ENCODE peak calls at places on chromosome 3, in six cellular contexts. One of them, this sample, is unnamed.

GRCh38 chr3:53161820-53162671 is 1.0 kb downstream of the PRKCD start:
- DNase-seq in skeletal muscle cell: no peak
- DNase-seq in mammary epithelial cell: peak; percentile 48
- DNase-seq in T-cell: peak; percentile 11
- DNase-seq in activated CD8-positive, alpha-beta memory T cell treated with anti-CD3 and anti-CD28 coated beads for 48 hours: peak; percentile 23
- DNase-seq in WERI-Rb-1: peak; percentile 32
- DNase-seq in this sample: no peak

GRCh38 chr3:74349035-74349434 is 265.4 kb downstream of the CNTN3 start:
- DNase-seq in WERI-Rb-1: no peak
- DNase-seq in skeletal muscle cell: no peak
- DNase-seq in T-cell: no peak
- DNase-seq in activated CD8-positive, alpha-beta memory T cell treated with anti-CD3 and anti-CD28 coated beads for 48 hours: no peak
- DNase-seq in mammary epithelial cell: no peak
- DNase-seq in this sample: no peak

GRCh38 chr3:152213086-152213674 is 55.5 kb upstream of the MBNL1 start:
- DNase-seq in skeletal muscle cell: no peak
- DNase-seq in WERI-Rb-1: no peak
- DNase-seq in activated CD8-positive, alpha-beta memory T cell treated with anti-CD3 and anti-CD28 coated beads for 48 hours: no peak
- DNase-seq in mammary epithelial cell: no peak
- DNase-seq in T-cell: no peak
- DNase-seq in this sample: no peak

GRCh38 chr3:187921391-187921790 is 176.1 kb upstream of the BCL6 start:
- DNase-seq in activated CD8-positive, alpha-beta memory T cell treated with anti-CD3 and anti-CD28 coated beads for 48 hours: no peak
- DNase-seq in mammary epithelial cell: no peak
- DNase-seq in WERI-Rb-1: no peak
- DNase-seq in skeletal muscle cell: no peak
- DNase-seq in T-cell: no peak
- DNase-seq in this sample: no peak

GRCh38 chr3:65783117-65783516 is 255.6 kb downstream of the MAGI1 start:
- DNase-seq in WERI-Rb-1: no peak
- DNase-seq in mammary epithelial cell: no peak
- DNase-seq in activated CD8-positive, alpha-beta memory T cell treated with anti-CD3 and anti-CD28 coated beads for 48 hours: no peak
- DNase-seq in T-cell: no peak
- DNase-seq in skeletal muscle cell: no peak
- DNase-seq in this sample: no peak

GRCh38 chr3:8985876-8986275 is 22.6 kb upstream of the RAD18 start:
- DNase-seq in activated CD8-positive, alpha-beta memory T cell treated with anti-CD3 and anti-CD28 coated beads for 48 hours: no peak
- DNase-seq in mammary epithelial cell: no peak
- DNase-seq in skeletal muscle cell: no peak
- DNase-seq in T-cell: no peak
- DNase-seq in WERI-Rb-1: no peak
- DNase-seq in this sample: no peak

GRCh38 chr3:78737988-78738387 is 1029.8 kb downstream of the ROBO1 start:
- DNase-seq in activated CD8-positive, alpha-beta memory T cell treated with anti-CD3 and anti-CD28 coated beads for 48 hours: no peak
- DNase-seq in skeletal muscle cell: peak; percentile 90
- DNase-seq in mammary epithelial cell: peak; percentile 46
- DNase-seq in WERI-Rb-1: no peak
- DNase-seq in T-cell: no peak
- DNase-seq in this sample: no peak

GRCh38 chr3:148606979-148607378 is 90.7 kb upstream of the AGTR1 start:
- DNase-seq in T-cell: no peak
- DNase-seq in skeletal muscle cell: no peak
- DNase-seq in activated CD8-positive, alpha-beta memory T cell treated with anti-CD3 and anti-CD28 coated beads for 48 hours: no peak
- DNase-seq in WERI-Rb-1: no peak
- DNase-seq in mammary epithelial cell: no peak
- DNase-seq in this sample: no peak

GRCh38 chr3:100966049-100966471 is 27.2 kb downstream of the ABI3BP start:
- DNase-seq in activated CD8-positive, alpha-beta memory T cell treated with anti-CD3 and anti-CD28 coated beads for 48 hours: no peak
- DNase-seq in T-cell: no peak
- DNase-seq in skeletal muscle cell: no peak
- DNase-seq in WERI-Rb-1: no peak
- DNase-seq in mammary epithelial cell: no peak
- DNase-seq in this sample: no peak

GRCh38 chr3:190169243-190169642 is 48.5 kb upstream of the P3H2 start:
- DNase-seq in WERI-Rb-1: no peak
- DNase-seq in T-cell: no peak
- DNase-seq in activated CD8-positive, alpha-beta memory T cell treated with anti-CD3 and anti-CD28 coated beads for 48 hours: no peak
- DNase-seq in mammary epithelial cell: no peak
- DNase-seq in skeletal muscle cell: no peak
- DNase-seq in this sample: no peak

GRCh38 chr3:15791525-15791924 is 6.3 kb downstream of the ANKRD28 start:
- DNase-seq in T-cell: no peak
- DNase-seq in mammary epithelial cell: no peak
- DNase-seq in WERI-Rb-1: no peak
- DNase-seq in skeletal muscle cell: no peak
- DNase-seq in activated CD8-positive, alpha-beta memory T cell treated with anti-CD3 and anti-CD28 coated beads for 48 hours: no peak
- DNase-seq in this sample: no peak

GRCh38 chr3:20511863-20512262 is 325.9 kb upstream of the SGO1 start:
- DNase-seq in T-cell: no peak
- DNase-seq in mammary epithelial cell: peak; percentile 47
- DNase-seq in activated CD8-positive, alpha-beta memory T cell treated with anti-CD3 and anti-CD28 coated beads for 48 hours: no peak
- DNase-seq in WERI-Rb-1: peak; percentile 38
- DNase-seq in skeletal muscle cell: peak; percentile 24
- DNase-seq in this sample: peak; percentile 36

GRCh38 chr3:71395470-71395869 is 188.1 kb downstream of the FOXP1 start:
- DNase-seq in skeletal muscle cell: no peak
- DNase-seq in mammary epithelial cell: no peak
- DNase-seq in activated CD8-positive, alpha-beta memory T cell treated with anti-CD3 and anti-CD28 coated beads for 48 hours: no peak
- DNase-seq in T-cell: no peak
- DNase-seq in WERI-Rb-1: no peak
- DNase-seq in this sample: no peak

GRCh38 chr3:31448035-31448881 is 84.5 kb upstream of the STT3B start:
- DNase-seq in T-cell: no peak
- DNase-seq in skeletal muscle cell: no peak
- DNase-seq in WERI-Rb-1: peak; percentile 48
- DNase-seq in mammary epithelial cell: peak; percentile 27
- DNase-seq in activated CD8-positive, alpha-beta memory T cell treated with anti-CD3 and anti-CD28 coated beads for 48 hours: no peak
- DNase-seq in this sample: peak; percentile 1

GRCh38 chr3:39146611-39147373 is 6.6 kb downstream of the CSRNP1 start:
- DNase-seq in T-cell: no peak
- DNase-seq in mammary epithelial cell: peak; percentile 97
- DNase-seq in WERI-Rb-1: peak; percentile 58
- DNase-seq in activated CD8-positive, alpha-beta memory T cell treated with anti-CD3 and anti-CD28 coated beads for 48 hours: no peak
- DNase-seq in skeletal muscle cell: peak; percentile 98
- DNase-seq in this sample: no peak

GRCh38 chr3:189488241-189488767 is 142.9 kb upstream of the TP63 start:
- DNase-seq in activated CD8-positive, alpha-beta memory T cell treated with anti-CD3 and anti-CD28 coated beads for 48 hours: no peak
- DNase-seq in WERI-Rb-1: no peak
- DNase-seq in mammary epithelial cell: peak; percentile 31
- DNase-seq in skeletal muscle cell: peak; percentile 79
- DNase-seq in T-cell: no peak
- DNase-seq in this sample: no peak